ENCODE peak calls at places on chromosomes 7 and 10, in seven cellular contexts. One of them, this sample, is unnamed.

GRCh38 chr10:113020838-113021237 is 70.8 kb downstream of the TCF7L2 start:
- DNase-seq in IMR-90: no peak
- DNase-seq in PC-3: no peak
- DNase-seq in MM.1S: no peak
- DNase-seq in keratinocyte: no peak
- DNase-seq in astrocyte: no peak
- DNase-seq in neuronal stem cell: no peak
- DNase-seq in this sample: no peak

GRCh38 chr7:48298779-48299178 is 127.5 kb downstream of the ABCA13 start:
- DNase-seq in IMR-90: peak; percentile 84
- DNase-seq in PC-3: peak; percentile 89
- DNase-seq in MM.1S: peak; percentile 45
- DNase-seq in keratinocyte: peak; percentile 71
- DNase-seq in astrocyte: peak; percentile 78
- DNase-seq in neuronal stem cell: no peak
- DNase-seq in this sample: no peak

GRCh38 chr10:17599089-17599488 is 18.1 kb downstream of the HACD1 start:
- DNase-seq in IMR-90: peak; percentile 55
- DNase-seq in PC-3: peak; percentile 25
- DNase-seq in MM.1S: no peak
- DNase-seq in keratinocyte: no peak
- DNase-seq in astrocyte: peak; percentile 26
- DNase-seq in neuronal stem cell: peak; percentile 4
- DNase-seq in this sample: peak; percentile 11

GRCh38 chr7:29401827-29402226 is 161.8 kb upstream of the PRR15 start:
- DNase-seq in IMR-90: no peak
- DNase-seq in PC-3: no peak
- DNase-seq in MM.1S: no peak
- DNase-seq in keratinocyte: no peak
- DNase-seq in astrocyte: no peak
- DNase-seq in neuronal stem cell: no peak
- DNase-seq in this sample: no peak

GRCh38 chr10:47020491-47020890 is 109.3 kb downstream of the PTPN20 start:
- DNase-seq in IMR-90: peak; percentile 59
- DNase-seq in PC-3: no peak
- DNase-seq in MM.1S: no peak
- DNase-seq in keratinocyte: no peak
- DNase-seq in astrocyte: peak; percentile 26
- DNase-seq in neuronal stem cell: no peak
- DNase-seq in this sample: no peak

GRCh38 chr7:143487566-143487965 is 9.9 kb downstream of the TAS2R41 start:
- DNase-seq in IMR-90: peak; percentile 62
- DNase-seq in PC-3: no peak
- DNase-seq in MM.1S: peak; percentile 88
- DNase-seq in keratinocyte: no peak
- DNase-seq in astrocyte: peak; percentile 7
- DNase-seq in neuronal stem cell: no peak
- DNase-seq in this sample: peak; percentile 51

GRCh38 chr7:157033483-157034473 is 23.3 kb upstream of the MNX1 start:
- DNase-seq in IMR-90: no peak
- DNase-seq in PC-3: no peak
- DNase-seq in MM.1S: peak; percentile 12
- DNase-seq in keratinocyte: no peak
- DNase-seq in astrocyte: no peak
- DNase-seq in neuronal stem cell: no peak
- DNase-seq in this sample: no peak

GRCh38 chr10:87058171-87058570 is 36.5 kb downstream of the GLUD1 start:
- DNase-seq in IMR-90: no peak
- DNase-seq in PC-3: no peak
- DNase-seq in MM.1S: no peak
- DNase-seq in keratinocyte: no peak
- DNase-seq in astrocyte: no peak
- DNase-seq in neuronal stem cell: no peak
- DNase-seq in this sample: no peak

GRCh38 chr10:102379383-102379782 is 16.1 kb upstream of the NFKB2 start:
- DNase-seq in IMR-90: no peak
- DNase-seq in PC-3: no peak
- DNase-seq in MM.1S: no peak
- DNase-seq in keratinocyte: no peak
- DNase-seq in astrocyte: no peak
- DNase-seq in neuronal stem cell: no peak
- DNase-seq in this sample: no peak

GRCh38 chr7:134186801-134187200 is 59.7 kb downstream of the LRGUK start:
- DNase-seq in IMR-90: peak; percentile 31
- DNase-seq in PC-3: no peak
- DNase-seq in MM.1S: no peak
- DNase-seq in keratinocyte: no peak
- DNase-seq in astrocyte: no peak
- DNase-seq in neuronal stem cell: no peak
- DNase-seq in this sample: no peak

GRCh38 chr7:121369462-121369861 is 26.6 kb downstream of the FAM3C start:
- DNase-seq in IMR-90: peak; percentile 51
- DNase-seq in PC-3: peak; percentile 33
- DNase-seq in MM.1S: peak; percentile 67
- DNase-seq in keratinocyte: no peak
- DNase-seq in astrocyte: peak; percentile 41
- DNase-seq in neuronal stem cell: no peak
- DNase-seq in this sample: peak; percentile 34

GRCh38 chr7:17134786-17135185 is 163.7 kb upstream of the AHR start:
- DNase-seq in IMR-90: no peak
- DNase-seq in PC-3: no peak
- DNase-seq in MM.1S: peak; percentile 84
- DNase-seq in keratinocyte: no peak
- DNase-seq in astrocyte: no peak
- DNase-seq in neuronal stem cell: no peak
- DNase-seq in this sample: no peak

GRCh38 chr10:94571528-94571927 is 25.9 kb downstream of the HELLS start:
- DNase-seq in IMR-90: peak; percentile 58
- DNase-seq in PC-3: peak; percentile 26
- DNase-seq in MM.1S: no peak
- DNase-seq in keratinocyte: no peak
- DNase-seq in astrocyte: no peak
- DNase-seq in neuronal stem cell: no peak
- DNase-seq in this sample: no peak

GRCh38 chr7:50660830-50661175 is 95.6 kb upstream of the DDC start:
- DNase-seq in IMR-90: no peak
- DNase-seq in PC-3: no peak
- DNase-seq in MM.1S: no peak
- DNase-seq in keratinocyte: no peak
- DNase-seq in astrocyte: no peak
- DNase-seq in neuronal stem cell: no peak
- DNase-seq in this sample: no peak

GRCh38 chr7:159027091-159027802 is 117.4 kb downstream of the VIPR2 start:
- DNase-seq in IMR-90: no peak
- DNase-seq in PC-3: peak; percentile 71
- DNase-seq in MM.1S: no peak
- DNase-seq in keratinocyte: no peak
- DNase-seq in astrocyte: no peak
- DNase-seq in neuronal stem cell: no peak
- DNase-seq in this sample: peak; percentile 17

GRCh38 chr7:47354831-47355541 is 226.9 kb downstream of the TNS3 start:
- DNase-seq in IMR-90: no peak
- DNase-seq in PC-3: no peak
- DNase-seq in MM.1S: no peak
- DNase-seq in keratinocyte: no peak
- DNase-seq in astrocyte: no peak
- DNase-seq in neuronal stem cell: no peak
- DNase-seq in this sample: peak; percentile 77

GRCh38 chr7:99733448-99733847 is 1.5 kb downstream of the CYP3A7 start:
- DNase-seq in IMR-90: no peak
- DNase-seq in PC-3: no peak
- DNase-seq in MM.1S: no peak
- DNase-seq in keratinocyte: no peak
- DNase-seq in astrocyte: no peak
- DNase-seq in neuronal stem cell: no peak
- DNase-seq in this sample: no peak

GRCh38 chr10:58431903-58432302 is 46.7 kb downstream of the TFAM start:
- DNase-seq in IMR-90: peak; percentile 43
- DNase-seq in PC-3: no peak
- DNase-seq in MM.1S: no peak
- DNase-seq in keratinocyte: no peak
- DNase-seq in astrocyte: peak; percentile 45
- DNase-seq in neuronal stem cell: no peak
- DNase-seq in this sample: no peak

GRCh38 chr7:14902589-14902963 is at the start of gene DGKB:
- DNase-seq in IMR-90: peak; percentile 3
- DNase-seq in PC-3: no peak
- DNase-seq in MM.1S: no peak
- DNase-seq in keratinocyte: no peak
- DNase-seq in astrocyte: peak; percentile 36
- DNase-seq in neuronal stem cell: peak; percentile 30
- DNase-seq in this sample: peak; percentile 18

GRCh38 chr7:131431289-131431688 is 103.6 kb downstream of the MKLN1 start:
- DNase-seq in IMR-90: peak; percentile 51
- DNase-seq in PC-3: peak; percentile 64
- DNase-seq in MM.1S: no peak
- DNase-seq in keratinocyte: peak; percentile 50
- DNase-seq in astrocyte: peak; percentile 90
- DNase-seq in neuronal stem cell: no peak
- DNase-seq in this sample: peak; percentile 3

GRCh38 chr10:71266147-71266917 is 52.7 kb upstream of the SLC29A3 start:
- DNase-seq in IMR-90: peak; percentile 90
- DNase-seq in PC-3: no peak
- DNase-seq in MM.1S: no peak
- DNase-seq in keratinocyte: no peak
- DNase-seq in astrocyte: peak; percentile 65
- DNase-seq in neuronal stem cell: no peak
- DNase-seq in this sample: peak; percentile 72

GRCh38 chr10:79242620-79243152 is 104.6 kb upstream of the PPIF start:
- DNase-seq in IMR-90: peak; percentile 87
- DNase-seq in PC-3: peak; percentile 99
- DNase-seq in MM.1S: peak; percentile 87
- DNase-seq in keratinocyte: no peak
- DNase-seq in astrocyte: peak; percentile 79
- DNase-seq in neuronal stem cell: peak; percentile 70
- DNase-seq in this sample: peak; percentile 85

GRCh38 chr10:79244841-79245504 is 102.3 kb upstream of the PPIF start:
- DNase-seq in IMR-90: no peak
- DNase-seq in PC-3: no peak
- DNase-seq in MM.1S: peak; percentile 90
- DNase-seq in keratinocyte: no peak
- DNase-seq in astrocyte: no peak
- DNase-seq in neuronal stem cell: no peak
- DNase-seq in this sample: no peak

GRCh38 chr10:79245539-79246208 is 101.6 kb upstream of the PPIF start:
- DNase-seq in IMR-90: no peak
- DNase-seq in PC-3: no peak
- DNase-seq in MM.1S: no peak
- DNase-seq in keratinocyte: no peak
- DNase-seq in astrocyte: no peak
- DNase-seq in neuronal stem cell: no peak
- DNase-seq in this sample: no peak

GRCh38 chr10:79243211-79244067 is 103.8 kb upstream of the PPIF start:
- DNase-seq in IMR-90: no peak
- DNase-seq in PC-3: no peak
- DNase-seq in MM.1S: peak; percentile 77
- DNase-seq in keratinocyte: no peak
- DNase-seq in astrocyte: no peak
- DNase-seq in neuronal stem cell: peak; percentile 71
- DNase-seq in this sample: peak; percentile 46

DNA sequence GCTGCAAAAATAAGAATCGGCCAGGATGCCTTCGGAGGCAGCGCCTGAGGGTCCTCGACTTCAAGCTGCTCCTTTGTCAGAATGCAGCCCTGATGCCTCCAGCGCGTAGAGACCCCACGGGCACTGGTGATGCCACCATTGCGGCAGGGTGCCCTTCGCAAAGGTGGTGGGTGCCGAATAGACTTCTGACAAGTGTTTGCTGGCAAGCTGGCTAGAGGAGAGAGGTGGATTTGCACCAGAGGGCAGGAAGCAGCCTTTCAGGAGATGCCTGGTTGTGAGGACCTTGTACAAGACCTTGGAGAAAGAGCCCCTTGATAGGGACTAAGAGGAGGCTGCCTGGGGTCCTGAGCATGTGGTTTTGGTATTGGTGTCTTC is 103.2 kb upstream of the PPIF start:
- DNase-seq in IMR-90: no peak
- DNase-seq in PC-3: no peak
- DNase-seq in MM.1S: peak; percentile 26
- DNase-seq in keratinocyte: no peak
- DNase-seq in astrocyte: no peak
- DNase-seq in neuronal stem cell: no peak
- DNase-seq in this sample: no peak
- H2AFZ ChIP-seq in IMR-90: no peak overlapping the region
- H2AFZ ChIP-seq in PC-3: no peak overlapping the region
- H2AFZ ChIP-seq in MM.1S: peak overlapping the region; percentile 38
- H2AFZ ChIP-seq in keratinocyte: no peak overlapping the region
- H2AFZ ChIP-seq in astrocyte: no peak overlapping the region
- H2AFZ ChIP-seq in neuronal stem cell: peak overlapping the region; percentile 77
- H2AFZ ChIP-seq in this sample: no peak overlapping the region

GRCh38 chr7:27661776-27662489 is 750 bp downstream of the HIBADH start:
- DNase-seq in IMR-90: peak; percentile 19
- DNase-seq in PC-3: no peak
- DNase-seq in MM.1S: peak; percentile 21
- DNase-seq in keratinocyte: no peak
- DNase-seq in astrocyte: no peak
- DNase-seq in neuronal stem cell: no peak
- DNase-seq in this sample: peak; percentile 55
- H2AFZ ChIP-seq in IMR-90: peak overlapping the region; percentile 82
- H2AFZ ChIP-seq in PC-3: peak overlapping the region; percentile 63
- H2AFZ ChIP-seq in MM.1S: peak overlapping the region; percentile 96
- H2AFZ ChIP-seq in keratinocyte: peak overlapping the region; percentile 78
- H2AFZ ChIP-seq in astrocyte: peak overlapping the region; percentile 58
- H2AFZ ChIP-seq in neuronal stem cell: peak overlapping the region; percentile 96
- H2AFZ ChIP-seq in this sample: peak overlapping the region; percentile 61

DNA sequence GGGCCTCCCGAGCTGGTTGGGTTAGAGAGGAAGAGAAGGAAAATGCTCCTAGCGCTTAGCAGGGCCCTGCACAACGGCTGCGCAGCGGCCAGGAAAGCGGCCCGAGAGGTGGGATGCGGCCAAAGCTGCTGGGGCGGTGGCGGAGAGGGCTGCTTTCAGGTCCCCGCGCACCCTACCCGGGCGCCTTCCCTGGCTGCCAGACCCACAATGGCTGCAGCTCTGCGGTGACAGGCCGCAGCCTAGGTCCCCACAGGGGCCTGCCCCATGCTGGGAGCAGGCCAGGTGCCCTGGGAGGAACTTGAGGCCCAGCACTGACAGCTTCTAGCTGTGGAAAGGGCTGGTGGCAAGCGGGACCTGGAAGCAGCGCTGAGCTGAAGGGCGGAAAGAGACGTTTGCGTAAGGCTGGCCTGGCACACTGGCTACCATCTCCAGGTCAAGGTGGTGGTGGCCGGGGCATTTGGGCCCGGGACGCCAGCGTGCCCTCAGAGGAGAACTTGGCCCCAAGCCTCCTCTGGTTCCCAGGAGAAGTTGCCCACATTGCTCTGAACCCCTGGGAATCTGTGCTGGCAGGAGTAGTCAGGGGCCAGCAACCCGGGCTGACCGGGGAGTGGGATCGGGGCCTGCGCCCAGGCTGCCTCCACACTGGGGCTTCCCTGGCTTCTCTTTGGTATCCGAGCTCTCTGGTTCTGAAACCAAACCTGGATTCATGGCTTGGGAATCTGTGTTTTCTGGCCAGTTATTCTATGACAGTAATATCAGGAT is 72.9 kb upstream of the ZNF804B start:
- DNase-seq in IMR-90: no peak
- DNase-seq in PC-3: no peak
- DNase-seq in MM.1S: no peak
- DNase-seq in keratinocyte: no peak
- DNase-seq in astrocyte: no peak
- DNase-seq in neuronal stem cell: no peak
- DNase-seq in this sample: no peak
- H2AFZ ChIP-seq in IMR-90: no peak overlapping the region
- H2AFZ ChIP-seq in PC-3: no peak overlapping the region
- H2AFZ ChIP-seq in MM.1S: no peak overlapping the region
- H2AFZ ChIP-seq in keratinocyte: no peak overlapping the region
- H2AFZ ChIP-seq in astrocyte: no peak overlapping the region
- H2AFZ ChIP-seq in neuronal stem cell: peak overlapping the region; percentile 11
- H2AFZ ChIP-seq in this sample: no peak overlapping the region

GRCh38 chr7:95596183-95597135 is at the start of gene PDK4:
- DNase-seq in IMR-90: peak; percentile 40
- DNase-seq in PC-3: peak; percentile 73
- DNase-seq in MM.1S: no peak
- DNase-seq in keratinocyte: no peak
- DNase-seq in astrocyte: peak; percentile 19
- DNase-seq in neuronal stem cell: peak; percentile 27
- DNase-seq in this sample: peak; percentile 84
- H2AFZ ChIP-seq in IMR-90: peak within 1 kb of the TSS; percentile 90
- H2AFZ ChIP-seq in PC-3: peak within 1 kb of the TSS; percentile 96
- H2AFZ ChIP-seq in MM.1S: peak within 1 kb of the TSS; percentile 48
- H2AFZ ChIP-seq in keratinocyte: peak within 1 kb of the TSS; percentile 23
- H2AFZ ChIP-seq in astrocyte: peak within 1 kb of the TSS; percentile 96
- H2AFZ ChIP-seq in neuronal stem cell: peak within 1 kb of the TSS; percentile 95
- H2AFZ ChIP-seq in this sample: peak within 1 kb of the TSS; percentile 93